ENCODE peak calls at places on chromosomes 16 and 17, in four cellular contexts. V, G, A and W are unnamed samples.

GRCh38 chr17:34252138-34252889 is 2.8 kb upstream of the CCL2 start:
- DNase-seq in A (peak; percentile 97), G (no peak), V (peak; percentile 98), W (peak; percentile 62)

GRCh38 chr17:19448341-19449268 is 37.6 kb downstream of the RNF112 start:
- DNase-seq in V (no peak), G (no peak), A (peak; percentile 72), W (no peak)

GRCh38 chr16:50683689-50684374 is 2.7 kb upstream of the SNX20 start:
- DNase-seq in V (no peak), G (no peak), A (peak; percentile 62), W (no peak)

GRCh38 chr17:48011405-48012150 is 26.0 kb downstream of the COPZ2 start:
- DNase-seq in A (no peak), V (no peak), G (no peak), W (no peak)

GRCh38 chr17:62714016-62714777 is 86.7 kb downstream of the MRC2 start:
- DNase-seq in G (peak; percentile 29), A (peak; percentile 20), V (no peak), W (peak; percentile 22)

GRCh38 chr16:67562918-67563707 is 787 bp downstream of the CTCF start:
- DNase-seq in G (no peak), V (peak; percentile 69), A (peak; percentile 79), W (no peak)

GRCh38 chr17:77540531-77540930 is 399.8 kb downstream of the SEC14L1 start:
- DNase-seq in G (peak; percentile 65), V (no peak), A (no peak), W (no peak)

GRCh38 chr17:65074778-65075250 is 18.3 kb upstream of the GNA13 start:
- DNase-seq in A (no peak), G (peak; percentile 29), V (peak; percentile 78), W (no peak)

GRCh38 chr17:79601604-79602420 is 9.0 kb downstream of the RBFOX3 start:
- DNase-seq in V (no peak), A (no peak), G (no peak), W (no peak)

GRCh38 chr17:31687505-31688126 is 171.4 kb downstream of the COPRS start:
- DNase-seq in A (no peak), G (no peak), V (no peak), W (peak; percentile 42)

GRCh38 chr16:51767564-51767963 is 616.5 kb upstream of the SALL1 start:
- DNase-seq in A (no peak), V (no peak), G (no peak), W (no peak)

GRCh38 chr17:1565860-1566259 is 3.3 kb upstream of the PITPNA start:
- DNase-seq in V (no peak), A (no peak), G (no peak), W (no peak)

GRCh38 chr16:79703066-79703465 is 102.5 kb upstream of the MAF start:
- DNase-seq in V (no peak), A (no peak), G (no peak), W (no peak)

GRCh38 chr17:47736501-47737211 is 3.6 kb downstream of the TBX21 start:
- DNase-seq in A (no peak), V (no peak), G (no peak), W (peak; percentile 27)

GRCh38 chr17:39738568-39738901 is 797 bp downstream of the GRB7 start:
- DNase-seq in V (no peak), G (no peak), A (no peak), W (no peak)

GRCh38 chr17:71071837-71072236 is 902.5 kb downstream of the KCNJ2 start:
- DNase-seq in A (no peak), G (peak; percentile 96), V (no peak), W (no peak)

GRCh38 chr17:65609749-65610148 is 48.3 kb upstream of the AXIN2 start:
- DNase-seq in A (no peak), V (no peak), G (no peak), W (no peak)

GRCh38 chr16:79283578-79283977 is 317.0 kb downstream of the MAF start:
- DNase-seq in A (no peak), V (no peak), G (no peak), W (no peak)

GRCh38 chr17:59067756-59068155 is 38.9 kb downstream of the TRIM37 start:
- DNase-seq in V (no peak), A (no peak), G (no peak), W (no peak)

GRCh38 chr16:11481987-11482386 is 104.7 kb downstream of the LITAF start:
- DNase-seq in G (no peak), A (no peak), V (no peak), W (no peak)

GRCh38 chr17:65749479-65749878 is 188.0 kb upstream of the AXIN2 start:
- DNase-seq in A (no peak), G (no peak), V (no peak), W (no peak)

GRCh38 chr16:86511317-86512161 is 1.2 kb downstream of the FOXF1 start:
- DNase-seq in A (no peak), G (peak; percentile 68), V (no peak), W (no peak)

GRCh38 chr16:3143598-3144330 is 8.9 kb downstream of the ZNF213 start:
- DNase-seq in G (no peak), A (no peak), V (peak; percentile 68), W (no peak)

GRCh38 chr17:3557768-3558583 is at the start of gene TRPV3:
- DNase-seq in A (no peak), V (no peak), G (peak; percentile 56), W (no peak)

GRCh38 chr16:54164789-54165173 is 121.8 kb downstream of the IRX3 start:
- DNase-seq in A (no peak), V (no peak), G (no peak), W (no peak)

GRCh38 chr17:31754239-31754945 is 104.7 kb downstream of the COPRS start:
- DNase-seq in G (no peak), A (no peak), V (no peak), W (no peak)

GRCh38 chr16:75703341-75703740 is 2.1 kb upstream of the DUXB start:
- DNase-seq in A (no peak), G (no peak), V (no peak), W (no peak)

GRCh38 chr16:8489580-8489979 is 100.7 kb downstream of the TMEM114 start:
- DNase-seq in A (no peak), V (no peak), G (no peak), W (no peak)

GRCh38 chr16:56912746-56913703 is 18.9 kb upstream of the HERPUD1 start:
- DNase-seq in G (no peak), A (peak; percentile 61), V (no peak), W (no peak)

GRCh38 chr17:81714412-81715106 is 2.5 kb downstream of the SLC25A10 start:
- DNase-seq in V (no peak), A (no peak), G (peak; percentile 71), W (no peak)

GRCh38 chr16:72908362-72908838 is 139.5 kb downstream of the ZFHX3 start:
- DNase-seq in G (peak; percentile 19), V (no peak), A (peak; percentile 57), W (no peak)

DNA sequence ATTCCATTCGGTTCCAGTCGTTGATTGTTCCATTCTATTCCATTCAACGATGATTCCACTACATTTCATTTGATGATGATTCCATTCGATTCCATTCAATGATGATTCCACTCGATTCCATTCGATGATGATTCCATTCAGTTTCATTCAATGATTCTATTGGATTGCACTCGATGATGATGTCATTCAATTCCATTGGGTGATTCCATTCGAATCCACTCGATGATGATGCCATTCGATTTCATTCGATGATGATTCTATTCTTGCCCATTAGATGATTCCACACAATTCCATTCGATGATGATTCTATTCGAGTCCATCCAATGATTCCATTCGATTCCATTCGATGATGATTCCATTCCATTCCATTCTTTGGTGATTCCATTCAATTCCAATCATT is 1283.7 kb downstream of the TP53TG3F start:
- DNase-seq in A (no peak), G (no peak), V (no peak), W (no peak)
- H3K9me3 ChIP-seq in A (peaks cover 22% of the 10 kb centered on the region), G (peaks cover 6% of the 10 kb centered on the region), V (peaks cover 79% of the 10 kb centered on the region), W (no peaks in the 10 kb centered on the region)

DNA sequence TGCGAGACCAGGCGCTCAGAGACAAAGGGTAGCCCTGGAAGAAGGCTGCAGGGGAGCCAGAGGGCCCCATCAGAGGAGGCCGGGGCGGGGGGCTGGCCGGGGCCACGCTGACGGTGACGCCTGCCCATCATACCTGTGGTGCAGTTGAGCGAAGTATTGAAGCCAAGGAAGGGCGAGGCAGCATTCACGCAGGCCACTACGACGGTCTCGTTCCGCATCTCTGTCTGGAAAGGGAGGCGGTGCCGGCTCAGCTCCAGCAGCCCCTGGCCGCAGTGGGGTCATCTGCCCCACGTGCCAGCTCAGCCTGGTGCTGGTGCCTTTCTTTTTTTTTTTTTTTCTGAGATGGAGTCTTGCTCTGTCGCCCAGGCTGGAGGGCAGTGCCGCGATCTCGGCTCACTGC is 4.9 kb upstream of the MRPL28 start:
- DNase-seq in A (no peak), V (no peak), G (no peak), W (no peak)
- H3K36me3 ChIP-seq in A (peaks cover 16% of the 10 kb centered on the region), V (peaks cover 56% of the 10 kb centered on the region), G (peaks cover 9% of the 10 kb centered on the region), W (peaks cover 49% of the 10 kb centered on the region)

GRCh38 chr17:17171991-17172939 is 33.9 kb downstream of the PLD6 start:
- DNase-seq in G (no peak), V (peak; percentile 66), A (no peak), W (no peak)

GRCh38 chr17:17168401-17168800 is 37.7 kb downstream of the PLD6 start:
- DNase-seq in V (no peak), A (no peak), G (no peak), W (no peak)

GRCh38 chr17:17169396-17169795 is 36.7 kb downstream of the PLD6 start:
- DNase-seq in G (no peak), V (no peak), A (no peak), W (no peak)

GRCh38 chr17:17171186-17171585 is 34.9 kb downstream of the PLD6 start:
- DNase-seq in V (no peak), A (no peak), G (no peak), W (no peak)

GRCh38 chr17:17170346-17170976 is 35.7 kb downstream of the PLD6 start:
- DNase-seq in V (no peak), G (no peak), A (no peak), W (no peak)
- H3K9me3 ChIP-seq in V (no peaks in the 10 kb centered on the region), G (no peaks in the 10 kb centered on the region), A (no peaks in the 10 kb centered on the region), W (no peaks in the 10 kb centered on the region)

GRCh38 chr16:14242769-14243168 is 171.7 kb downstream of the MRTFB start:
- DNase-seq in V (no peak), G (no peak), A (no peak), W (no peak)
- H3K36me3 ChIP-seq in V (peaks cover 71% of the 10 kb centered on the region), G (peaks cover 33% of the 10 kb centered on the region), A (peaks cover 13% of the 10 kb centered on the region), W (peaks cover 29% of the 10 kb centered on the region)

GRCh38 chr17:49859991-49860953 is 12.4 kb upstream of the TAC4 start:
- DNase-seq in A (no peak), V (no peak), G (no peak), W (no peak)

GRCh38 chr17:49862781-49863331 is 15.0 kb upstream of the TAC4 start:
- DNase-seq in V (no peak), G (no peak), A (no peak), W (no peak)

GRCh38 chr17:49858796-49859195 is 10.9 kb upstream of the TAC4 start:
- DNase-seq in A (no peak), V (no peak), G (no peak), W (no peak)

GRCh38 chr17:49866882-49867413 is 19.1 kb upstream of the TAC4 start:
- DNase-seq in V (no peak), G (no peak), A (no peak), W (no peak)

GRCh38 chr17:49861150-49861884 is 13.4 kb upstream of the TAC4 start:
- DNase-seq in A (no peak), V (no peak), G (no peak), W (no peak)
- H3K9me3 ChIP-seq in A (no peaks in the 10 kb centered on the region), V (no peaks in the 10 kb centered on the region), G (no peaks in the 10 kb centered on the region), W (no peaks in the 10 kb centered on the region)